ENCODE peak calls at places on chromosome 19, in five cellular contexts. Z is right cardiac atrium; R is kidney tubule cell; X is DMS53; M is activated T-helper 2 cell treated with anti-CD3 and anti-CD28 coated beads, Interferon-gamma antibody, Interleukin-2, Interleukin-4, amounts not matched to agents 10 μg/mL and 5 μg/mL and 100 μg/mL, durations not matched to agents 14 hours and 24 hours and 36 hours. Q is an unnamed sample.

GRCh38 chr19:18282021-18282787 is 782 bp upstream of the JUND start:
- DNase-seq in Z (peak), R (peak), X (peak), M (no peak), Q (no peak)

GRCh38 chr19:6608950-6609349 is 18.0 kb upstream of the CD70 start:
- DNase-seq in Z (no peak), R (peak), X (no peak), M (no peak), Q (no peak)

GRCh38 chr19:49326165-49326704 is 1.2 kb upstream of the SLC6A16 start:
- DNase-seq in Z (no peak), R (no peak), X (no peak), M (no peak), Q (no peak)

GRCh38 chr19:14835011-14835410 is at the start of the genes OR7A5 and OR7C1:
- DNase-seq in Z (no peak), R (peak), X (no peak), M (no peak), Q (no peak)

GRCh38 chr19:43552616-43553015 is 19.6 kb downstream of the ZNF575 start:
- DNase-seq in Z (no peak), R (no peak), X (no peak), M (no peak), Q (no peak)

GRCh38 chr19:51794865-51795490 is at the start of gene FPR3:
- DNase-seq in Z (no peak), R (no peak), X (no peak), M (no peak), Q (no peak)

GRCh38 chr19:56504581-56504980 is 3.1 kb upstream of the ZNF471 start:
- DNase-seq in Z (no peak), R (peak), X (no peak), M (no peak), Q (no peak)

GRCh38 chr19:56294557-56294956 is 20.1 kb downstream of the ZSCAN5A start:
- DNase-seq in Z (no peak), R (peak), X (no peak), M (no peak), Q (no peak)

GRCh38 chr19:32287811-32288227 is 57.6 kb upstream of the ZNF507 start:
- DNase-seq in Z (peak), R (peak), X (peak), M (no peak), Q (peak)

GRCh38 chr19:54338521-54338920 is 441 bp downstream of the LILRA4 start:
- DNase-seq in Z (no peak), R (no peak), X (no peak), M (no peak), Q (no peak)

GRCh38 chr19:48724796-48725753 is 5.5 kb upstream of the MAMSTR start:
- DNase-seq in Z (peak), R (peak), X (peak), M (no peak), Q (no peak)

GRCh38 chr19:10226376-10227214 is 4.5 kb downstream of the S1PR2 start:
- DNase-seq in Z (peak), R (no peak), X (no peak), M (no peak), Q (peak)

GRCh38 chr19:41352609-41353465 is 885 bp downstream of the TGFB1 start:
- DNase-seq in Z (peak), R (peak), X (peak), M (peak), Q (peak)